ENCODE peak calls at places on chromosomes 5 and 9, in seven cellular contexts. Z is AG04450; D is CD4-positive, alpha-beta T cell; F is GM20000; S is right atrium auricular region; P is colonic mucosa; N is choroid plexus epithelial cell. C is an unnamed sample.

GRCh38 chr5:169717298-169717697 is 80.2 kb downstream of the DOCK2 start:
- DNase-seq in D (no peak), F (no peak), S (no peak), N (peak; percentile 35), P (no peak), Z (no peak), C (no peak)

GRCh38 chr5:84327591-84327990 is 57.1 kb downstream of the EDIL3 start:
- DNase-seq in Z (no peak), S (no peak), F (no peak), D (no peak), P (no peak), N (peak; percentile 25), C (no peak)

GRCh38 chr9:81826541-81826906 is 101.7 kb upstream of the SPATA31D4 start:
- DNase-seq in N (no peak), P (no peak), Z (no peak), S (peak; percentile 74), F (no peak), D (no peak), C (peak; percentile 76)

GRCh38 chr5:72452515-72453259 is 54.5 kb downstream of the ZNF366 start:
- DNase-seq in F (no peak), P (peak; percentile 80), D (no peak), N (peak; percentile 81), Z (peak; percentile 39), S (peak; percentile 92), C (peak; percentile 79)

GRCh38 chr5:111231053-111231586 is 6.9 kb downstream of the CAMK4 start:
- DNase-seq in Z (no peak), S (no peak), N (no peak), F (no peak), P (no peak), D (no peak), C (no peak)

GRCh38 chr9:80504525-80505235 is 932.9 kb downstream of the TLE4 start:
- DNase-seq in F (no peak), Z (no peak), D (no peak), P (no peak), N (peak; percentile 75), S (no peak), C (no peak)

GRCh38 chr5:97062046-97062445 is 80.4 kb downstream of the LIX1 start:
- DNase-seq in N (no peak), P (no peak), Z (no peak), S (no peak), F (no peak), D (no peak), C (no peak)

GRCh38 chr9:14321517-14322125 is 7.7 kb upstream of the NFIB start:
- DNase-seq in D (no peak), S (no peak), P (no peak), F (no peak), Z (no peak), N (peak; percentile 43), C (no peak)

GRCh38 chr9:4553951-4554381 is 63.7 kb downstream of the SLC1A1 start:
- DNase-seq in Z (no peak), N (peak; percentile 41), F (no peak), D (no peak), P (no peak), S (no peak), C (no peak)

GRCh38 chr9:74277532-74277931 is 219.6 kb upstream of the RORB start:
- DNase-seq in S (no peak), P (no peak), N (no peak), Z (no peak), F (peak; percentile 56), D (no peak), C (no peak)

GRCh38 chr5:57007349-57007748 is 55.4 kb upstream of the MIER3 start:
- DNase-seq in Z (no peak), S (no peak), N (no peak), F (no peak), P (no peak), D (no peak), C (no peak)

GRCh38 chr9:113309204-113309813 is 6.1 kb upstream of the RNF183 start:
- DNase-seq in S (no peak), N (peak; percentile 76), D (no peak), Z (peak; percentile 10), P (peak; percentile 58), F (peak; percentile 62), C (peak; percentile 32)

GRCh38 chr9:99368341-99369326 is 146.6 kb downstream of the SEC61B start:
- DNase-seq in S (peak; percentile 72), Z (no peak), F (peak; percentile 59), D (no peak), P (no peak), N (peak; percentile 75), C (peak; percentile 45)

GRCh38 chr5:105836263-105836662 is 1834.5 kb downstream of the EFNA5 start:
- DNase-seq in P (no peak), S (no peak), F (no peak), Z (peak; percentile 13), D (no peak), N (peak; percentile 87), C (no peak)

GRCh38 chr5:64811050-64811640 is 42.4 kb downstream of the CWC27 start:
- DNase-seq in S (no peak), P (peak; percentile 18), F (peak; percentile 16), N (peak; percentile 87), Z (peak; percentile 27), D (no peak), C (peak; percentile 65)

GRCh38 chr9:120348951-120349429 is 231.0 kb downstream of the CDK5RAP2 start:
- DNase-seq in D (no peak), S (no peak), N (peak; percentile 75), Z (no peak), P (no peak), F (peak; percentile 55), C (peak; percentile 13)
- TF ChIP-seq CTCF in D (no peak), S (peak; percentile 71), N (peak; percentile 83), Z (peak; percentile 70), P (peak; percentile 25), F (peak; percentile 28), C (peak; percentile 66)

GRCh38 chr9:135908334-135909204 is 1.2 kb upstream of the CAMSAP1 start:
- DNase-seq in F (no peak), D (no peak), P (no peak), Z (no peak), S (no peak), N (no peak), C (no peak)

GRCh38 chr9:135907446-135908333 is at the start of gene CAMSAP1:
- DNase-seq in P (peak; percentile 91), D (peak; percentile 96), N (peak; percentile 96), Z (peak; percentile 84), S (peak; percentile 86), F (peak; percentile 99), C (peak; percentile 72)

GRCh38 chr9:135910197-135910596 is 2.9 kb upstream of the CAMSAP1 start:
- DNase-seq in S (no peak), Z (no peak), F (no peak), P (no peak), N (no peak), D (no peak), C (no peak)

GRCh38 chr9:135909371-135909770 is 2.0 kb upstream of the CAMSAP1 start:
- DNase-seq in D (no peak), F (no peak), P (no peak), S (no peak), N (no peak), Z (no peak), C (no peak)

GRCh38 chr9:135910757-135911156 is 3.4 kb upstream of the CAMSAP1 start:
- DNase-seq in N (no peak), P (no peak), Z (no peak), D (no peak), S (no peak), F (no peak), C (no peak)
- TF ChIP-seq CTCF in N (no peak), P (no peak), Z (no peak), D (no peak), S (no peak), F (no peak), C (no peak)

DNA sequence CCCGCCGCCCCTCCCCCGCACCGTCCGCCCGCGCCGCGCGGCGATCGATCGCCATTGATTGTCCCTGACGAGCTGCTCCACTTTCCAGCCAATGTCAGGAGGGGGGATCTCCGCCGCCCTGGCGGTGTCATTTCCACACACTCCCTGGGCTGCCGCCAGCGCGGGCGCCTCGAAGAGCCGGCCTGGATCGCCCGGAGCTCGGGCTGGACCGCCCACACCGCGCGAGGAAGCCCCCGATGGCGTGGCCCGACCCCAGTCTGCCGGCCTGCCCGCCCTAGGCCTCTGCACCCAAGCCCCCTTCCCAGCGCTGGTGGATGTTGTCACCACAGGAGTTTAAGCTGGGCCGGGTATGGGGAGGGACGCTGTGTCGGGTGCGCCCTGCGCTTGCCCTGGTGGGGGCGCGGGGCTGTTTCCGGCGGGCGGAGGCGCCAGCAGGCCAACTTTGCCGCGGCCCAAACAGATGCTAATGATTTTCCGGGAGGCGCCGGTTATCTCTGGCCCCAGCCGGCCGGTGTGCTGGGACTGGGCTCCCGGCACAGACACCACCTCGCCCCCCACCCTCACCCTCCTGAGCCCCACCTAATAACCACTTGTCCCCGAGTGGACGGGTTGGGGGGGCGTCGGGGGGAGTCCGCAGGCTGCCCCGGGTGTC is 10.6 kb upstream of the CXXC5 start:
- DNase-seq in S (peak; percentile 88), N (peak; percentile 80), Z (no peak), P (peak; percentile 84), F (peak; percentile 92), D (no peak), C (no peak)
- TF ChIP-seq CTCF in S (peak; percentile 53), N (peak; percentile 22), Z (peak; percentile 27), P (no peak), F (no peak), D (no peak), C (no peak)

GRCh38 chr9:137056739-137057407 is 3.0 kb upstream of the ENTPD2 start:
- DNase-seq in F (no peak), D (no peak), Z (no peak), N (no peak), S (no peak), P (peak; percentile 69), C (no peak)

GRCh38 chr9:137057545-137057944 is 3.7 kb upstream of the ENTPD2 start:
- DNase-seq in N (no peak), D (no peak), P (no peak), F (no peak), Z (no peak), S (no peak), C (no peak)

GRCh38 chr9:137054932-137055384 is 1.1 kb upstream of the ENTPD2 start:
- DNase-seq in Z (no peak), D (no peak), N (no peak), P (no peak), F (no peak), S (no peak), C (no peak)

GRCh38 chr9:137053944-137054931 is at the start of gene ENTPD2:
- DNase-seq in F (peak; percentile 86), P (peak; percentile 86), S (no peak), Z (no peak), D (no peak), N (no peak), C (no peak)

GRCh38 chr9:137055385-137056364 is 1.8 kb upstream of the ENTPD2 start:
- DNase-seq in D (no peak), Z (no peak), F (no peak), N (peak; percentile 68), P (peak; percentile 97), S (peak; percentile 81), C (peak; percentile 80)
- TF ChIP-seq CTCF in D (no peak), Z (no peak), F (no peak), N (no peak), P (no peak), S (no peak), C (no peak)

GRCh38 chr5:113043491-113043931 is 66.9 kb downstream of the DCP2 start:
- DNase-seq in P (no peak), F (no peak), N (no peak), D (no peak), Z (no peak), S (no peak), C (no peak)
- TF ChIP-seq CTCF in P (no peak), F (no peak), N (no peak), D (peak; percentile 12), Z (no peak), S (peak; percentile 59), C (no peak)